ENCODE peak calls at places on chromosomes 4 and X, in ten cellular contexts. One of them, this sample, is unnamed.

GRCh38 chr4:164700471-164700870 is 53.5 kb upstream of the SMIM31 start:
- DNase-seq in H1: peak
- DNase-seq in gastrocnemius medialis: no peak
- DNase-seq in GM12865: peak
- DNase-seq in AG09309: no peak
- DNase-seq in pancreas: no peak
- DNase-seq in glutamatergic neuron: peak
- DNase-seq in mammary epithelial cell: no peak
- DNase-seq in endodermal cell: peak
- DNase-seq in GM23338: peak
- DNase-seq in this sample: no peak

GRCh38 chrX:78522601-78523000 is 136.5 kb downstream of the RTL3 start:
- DNase-seq in mammary epithelial cell: peak
- DNase-seq in GM12865: no peak
- DNase-seq in AG09309: no peak
- DNase-seq in GM23338: no peak
- DNase-seq in glutamatergic neuron: no peak
- DNase-seq in endodermal cell: no peak
- DNase-seq in H1: no peak
- DNase-seq in gastrocnemius medialis: no peak
- DNase-seq in pancreas: no peak
- DNase-seq in this sample: no peak

GRCh38 chrX:130111220-130111934 is 1.1 kb upstream of the ELF4 start:
- DNase-seq in H1: no peak
- DNase-seq in mammary epithelial cell: peak
- DNase-seq in GM12865: peak
- DNase-seq in gastrocnemius medialis: no peak
- DNase-seq in endodermal cell: no peak
- DNase-seq in GM23338: peak
- DNase-seq in pancreas: no peak
- DNase-seq in AG09309: no peak
- DNase-seq in glutamatergic neuron: no peak
- DNase-seq in this sample: no peak

GRCh38 chrX:72644946-72645345 is 69.2 kb downstream of the PHKA1 start:
- DNase-seq in glutamatergic neuron: no peak
- DNase-seq in AG09309: no peak
- DNase-seq in mammary epithelial cell: peak
- DNase-seq in pancreas: no peak
- DNase-seq in GM23338: no peak
- DNase-seq in H1: no peak
- DNase-seq in GM12865: peak
- DNase-seq in endodermal cell: no peak
- DNase-seq in gastrocnemius medialis: no peak
- DNase-seq in this sample: no peak

GRCh38 chr4:134906404-134907023 is 704.9 kb upstream of the PABPC4L start:
- DNase-seq in mammary epithelial cell: no peak
- DNase-seq in AG09309: no peak
- DNase-seq in pancreas: no peak
- DNase-seq in glutamatergic neuron: no peak
- DNase-seq in GM12865: no peak
- DNase-seq in endodermal cell: peak
- DNase-seq in GM23338: peak
- DNase-seq in gastrocnemius medialis: no peak
- DNase-seq in H1: no peak
- DNase-seq in this sample: no peak

GRCh38 chr4:75511841-75512240 is 2.4 kb downstream of the RCHY1 start:
- DNase-seq in GM23338: peak
- DNase-seq in GM12865: no peak
- DNase-seq in gastrocnemius medialis: no peak
- DNase-seq in glutamatergic neuron: no peak
- DNase-seq in endodermal cell: no peak
- DNase-seq in AG09309: no peak
- DNase-seq in H1: peak
- DNase-seq in mammary epithelial cell: no peak
- DNase-seq in pancreas: no peak
- DNase-seq in this sample: no peak

GRCh38 chr4:8110071-8110986 is 48.3 kb downstream of the ABLIM2 start:
- DNase-seq in AG09309: no peak
- DNase-seq in endodermal cell: peak
- DNase-seq in pancreas: no peak
- DNase-seq in GM23338: peak
- DNase-seq in GM12865: peak
- DNase-seq in mammary epithelial cell: peak
- DNase-seq in gastrocnemius medialis: no peak
- DNase-seq in H1: peak
- DNase-seq in glutamatergic neuron: peak
- DNase-seq in this sample: no peak

GRCh38 chr4:151990201-151990600 is 229.4 kb upstream of the GATB start:
- DNase-seq in glutamatergic neuron: no peak
- DNase-seq in GM12865: no peak
- DNase-seq in H1: no peak
- DNase-seq in endodermal cell: no peak
- DNase-seq in AG09309: peak
- DNase-seq in GM23338: no peak
- DNase-seq in mammary epithelial cell: peak
- DNase-seq in gastrocnemius medialis: no peak
- DNase-seq in pancreas: no peak
- DNase-seq in this sample: no peak

GRCh38 chrX:37380256-37380655 is 31.1 kb downstream of the PRRG1 start:
- DNase-seq in gastrocnemius medialis: no peak
- DNase-seq in pancreas: no peak
- DNase-seq in endodermal cell: no peak
- DNase-seq in H1: no peak
- DNase-seq in mammary epithelial cell: no peak
- DNase-seq in GM23338: no peak
- DNase-seq in GM12865: no peak
- DNase-seq in glutamatergic neuron: no peak
- DNase-seq in AG09309: no peak
- DNase-seq in this sample: no peak

GRCh38 chrX:134171661-134172587 is 65.1 kb upstream of the CCDC160 start:
- DNase-seq in AG09309: no peak
- DNase-seq in endodermal cell: peak
- DNase-seq in mammary epithelial cell: no peak
- DNase-seq in pancreas: peak
- DNase-seq in H1: no peak
- DNase-seq in gastrocnemius medialis: no peak
- DNase-seq in glutamatergic neuron: peak
- DNase-seq in GM12865: no peak
- DNase-seq in GM23338: peak
- DNase-seq in this sample: no peak

GRCh38 chr4:69730002-69730401 is 30.4 kb downstream of the SULT1B1 start:
- DNase-seq in AG09309: no peak
- DNase-seq in endodermal cell: no peak
- DNase-seq in gastrocnemius medialis: no peak
- DNase-seq in GM12865: no peak
- DNase-seq in glutamatergic neuron: no peak
- DNase-seq in GM23338: no peak
- DNase-seq in H1: no peak
- DNase-seq in pancreas: no peak
- DNase-seq in mammary epithelial cell: no peak
- DNase-seq in this sample: no peak

GRCh38 chr4:66766557-66766956 is 778.7 kb downstream of the CENPC start:
- DNase-seq in GM23338: no peak
- DNase-seq in GM12865: no peak
- DNase-seq in endodermal cell: peak
- DNase-seq in H1: no peak
- DNase-seq in glutamatergic neuron: no peak
- DNase-seq in pancreas: no peak
- DNase-seq in gastrocnemius medialis: no peak
- DNase-seq in mammary epithelial cell: no peak
- DNase-seq in AG09309: no peak
- DNase-seq in this sample: no peak

GRCh38 chrX:97026406-97026805 is 142.7 kb downstream of the RPA4 start:
- DNase-seq in endodermal cell: no peak
- DNase-seq in mammary epithelial cell: no peak
- DNase-seq in pancreas: no peak
- DNase-seq in AG09309: no peak
- DNase-seq in H1: no peak
- DNase-seq in GM12865: no peak
- DNase-seq in gastrocnemius medialis: no peak
- DNase-seq in GM23338: peak
- DNase-seq in glutamatergic neuron: no peak
- DNase-seq in this sample: no peak

GRCh38 chrX:105488731-105489130 is 268.2 kb upstream of the TEX13A start:
- DNase-seq in pancreas: no peak
- DNase-seq in H1: no peak
- DNase-seq in GM23338: no peak
- DNase-seq in GM12865: no peak
- DNase-seq in mammary epithelial cell: no peak
- DNase-seq in endodermal cell: no peak
- DNase-seq in glutamatergic neuron: no peak
- DNase-seq in gastrocnemius medialis: no peak
- DNase-seq in AG09309: no peak
- DNase-seq in this sample: no peak

GRCh38 chr4:55637272-55637820 is 1.2 kb upstream of the NMU start:
- DNase-seq in GM23338: peak
- DNase-seq in H1: no peak
- DNase-seq in pancreas: no peak
- DNase-seq in endodermal cell: peak
- DNase-seq in GM12865: no peak
- DNase-seq in AG09309: no peak
- DNase-seq in glutamatergic neuron: peak
- DNase-seq in mammary epithelial cell: no peak
- DNase-seq in gastrocnemius medialis: no peak
- DNase-seq in this sample: no peak

GRCh38 chr4:184957451-184958115 is 60.7 kb upstream of the HELT start:
- DNase-seq in glutamatergic neuron: no peak
- DNase-seq in AG09309: no peak
- DNase-seq in GM23338: no peak
- DNase-seq in H1: no peak
- DNase-seq in mammary epithelial cell: no peak
- DNase-seq in pancreas: no peak
- DNase-seq in gastrocnemius medialis: no peak
- DNase-seq in GM12865: no peak
- DNase-seq in endodermal cell: no peak
- DNase-seq in this sample: no peak

GRCh38 chrX:1239681-1240142 is 27.3 kb upstream of the CRLF2 start:
- DNase-seq in gastrocnemius medialis: peak
- DNase-seq in pancreas: peak
- DNase-seq in glutamatergic neuron: no peak
- DNase-seq in mammary epithelial cell: no peak
- DNase-seq in H1: no peak
- DNase-seq in endodermal cell: no peak
- DNase-seq in GM23338: no peak
- DNase-seq in GM12865: peak
- DNase-seq in AG09309: no peak
- DNase-seq in this sample: no peak

GRCh38 chrX:136999021-136999420 is 34.8 kb downstream of the GPR101 start:
- DNase-seq in AG09309: no peak
- DNase-seq in mammary epithelial cell: peak
- DNase-seq in endodermal cell: no peak
- DNase-seq in GM23338: no peak
- DNase-seq in pancreas: no peak
- DNase-seq in H1: no peak
- DNase-seq in glutamatergic neuron: no peak
- DNase-seq in GM12865: no peak
- DNase-seq in gastrocnemius medialis: no peak
- DNase-seq in this sample: no peak

DNA sequence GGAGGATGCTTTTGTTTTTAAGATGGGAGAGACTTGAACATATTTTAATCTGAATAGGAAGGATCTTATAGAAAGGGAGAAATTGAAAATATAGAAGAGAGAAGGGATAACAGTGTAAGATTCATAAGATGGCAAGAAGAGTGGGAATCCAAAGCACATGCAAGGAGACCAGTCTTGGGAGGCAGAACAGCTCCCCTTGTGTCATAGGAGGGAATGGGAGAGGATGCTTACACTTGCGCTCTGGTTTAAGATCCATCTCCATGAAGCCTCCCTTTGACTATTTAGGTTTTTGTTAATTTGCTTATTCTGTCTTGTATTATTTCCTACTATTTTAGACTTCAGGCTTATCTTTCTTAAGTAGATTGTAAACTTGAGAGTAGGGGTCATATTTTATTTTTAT is 42.7 kb downstream of the KIF4A start:
- DNase-seq in GM23338: peak
- DNase-seq in H1: no peak
- DNase-seq in gastrocnemius medialis: no peak
- DNase-seq in GM12865: no peak
- DNase-seq in mammary epithelial cell: no peak
- DNase-seq in AG09309: no peak
- DNase-seq in glutamatergic neuron: no peak
- DNase-seq in pancreas: no peak
- DNase-seq in endodermal cell: no peak
- DNase-seq in this sample: no peak
- TF ChIP-seq CTCF in GM23338: peak
- TF ChIP-seq CTCF in H1: peak
- TF ChIP-seq CTCF in gastrocnemius medialis: no peak
- TF ChIP-seq CTCF in GM12865: no peak
- TF ChIP-seq CTCF in mammary epithelial cell: no peak
- TF ChIP-seq CTCF in AG09309: peak
- TF ChIP-seq CTCF in glutamatergic neuron: no peak
- TF ChIP-seq CTCF in pancreas: no peak
- TF ChIP-seq CTCF in endodermal cell: peak
- TF ChIP-seq CTCF in this sample: no peak

GRCh38 chr4:35461931-35462659 is 782.2 kb downstream of the ARAP2 start:
- DNase-seq in GM23338: peak
- DNase-seq in mammary epithelial cell: no peak
- DNase-seq in GM12865: no peak
- DNase-seq in AG09309: no peak
- DNase-seq in gastrocnemius medialis: no peak
- DNase-seq in pancreas: no peak
- DNase-seq in glutamatergic neuron: no peak
- DNase-seq in H1: no peak
- DNase-seq in endodermal cell: peak
- DNase-seq in this sample: no peak
- TF ChIP-seq CTCF in GM23338: peak
- TF ChIP-seq CTCF in mammary epithelial cell: no peak
- TF ChIP-seq CTCF in GM12865: no peak
- TF ChIP-seq CTCF in AG09309: no peak
- TF ChIP-seq CTCF in gastrocnemius medialis: no peak
- TF ChIP-seq CTCF in pancreas: no peak
- TF ChIP-seq CTCF in glutamatergic neuron: no peak
- TF ChIP-seq CTCF in H1: peak
- TF ChIP-seq CTCF in endodermal cell: peak
- TF ChIP-seq CTCF in this sample: no peak

DNA sequence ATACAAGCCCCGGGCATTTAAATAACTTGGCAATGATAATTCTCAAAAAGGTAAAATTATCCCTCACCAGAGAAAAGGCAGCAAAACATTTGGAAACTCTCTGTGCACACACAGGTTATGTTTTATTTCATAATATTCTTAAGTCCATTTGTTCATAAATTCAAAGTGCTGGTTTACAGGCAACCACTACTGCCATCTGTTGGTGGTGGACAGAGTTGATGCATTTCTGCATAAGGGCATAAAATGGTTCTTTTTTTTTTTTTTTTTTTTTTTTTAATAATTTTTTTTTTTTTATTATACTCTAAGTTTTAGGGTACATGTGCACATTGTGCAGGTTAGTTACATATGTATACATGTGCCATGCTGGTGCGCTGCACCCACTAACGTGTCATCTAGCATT is 31.5 kb upstream of the IL21 start:
- DNase-seq in H1: no peak
- DNase-seq in gastrocnemius medialis: no peak
- DNase-seq in GM12865: peak
- DNase-seq in endodermal cell: peak
- DNase-seq in glutamatergic neuron: no peak
- DNase-seq in GM23338: peak
- DNase-seq in pancreas: peak
- DNase-seq in mammary epithelial cell: peak
- DNase-seq in AG09309: no peak
- DNase-seq in this sample: no peak
- TF ChIP-seq CTCF in H1: peak
- TF ChIP-seq CTCF in gastrocnemius medialis: no peak
- TF ChIP-seq CTCF in GM12865: peak
- TF ChIP-seq CTCF in endodermal cell: peak
- TF ChIP-seq CTCF in glutamatergic neuron: peak
- TF ChIP-seq CTCF in GM23338: peak
- TF ChIP-seq CTCF in pancreas: no peak
- TF ChIP-seq CTCF in mammary epithelial cell: peak
- TF ChIP-seq CTCF in AG09309: peak
- TF ChIP-seq CTCF in this sample: peak

GRCh38 chrX:145751943-145752342 is 65.7 kb upstream of the SLITRK2 start:
- DNase-seq in gastrocnemius medialis: no peak
- DNase-seq in mammary epithelial cell: no peak
- DNase-seq in H1: no peak
- DNase-seq in GM23338: no peak
- DNase-seq in GM12865: no peak
- DNase-seq in endodermal cell: no peak
- DNase-seq in AG09309: no peak
- DNase-seq in pancreas: no peak
- DNase-seq in glutamatergic neuron: no peak
- DNase-seq in this sample: no peak
- TF ChIP-seq CTCF in gastrocnemius medialis: no peak
- TF ChIP-seq CTCF in mammary epithelial cell: no peak
- TF ChIP-seq CTCF in H1: no peak
- TF ChIP-seq CTCF in GM23338: no peak
- TF ChIP-seq CTCF in GM12865: no peak
- TF ChIP-seq CTCF in endodermal cell: no peak
- TF ChIP-seq CTCF in AG09309: no peak
- TF ChIP-seq CTCF in pancreas: no peak
- TF ChIP-seq CTCF in glutamatergic neuron: no peak
- TF ChIP-seq CTCF in this sample: no peak

This sample was measured in D721Med.